ENCODE peak calls at places on chromosome 21, in five cellular contexts. One of them, this sample, is unnamed.

GRCh38 chr21:39120876-39121599 is 62.2 kb downstream of the PSMG1 start:
- DNase-seq in GM12891: no peak
- DNase-seq in breast epithelium: no peak
- DNase-seq in esophagus squamous epithelium: no peak
- DNase-seq in sigmoid colon: no peak
- DNase-seq in this sample: no peak

GRCh38 chr21:14259669-14260458 is 43.9 kb downstream of the RBM11 start:
- DNase-seq in GM12891: no peak
- DNase-seq in breast epithelium: no peak
- DNase-seq in esophagus squamous epithelium: no peak
- DNase-seq in sigmoid colon: no peak
- DNase-seq in this sample: peak

GRCh38 chr21:42518216-42518615 is 4.6 kb downstream of the SLC37A1 start:
- DNase-seq in sigmoid colon: peak
- DNase-seq in breast epithelium: no peak
- DNase-seq in GM12891: no peak
- DNase-seq in esophagus squamous epithelium: no peak
- DNase-seq in this sample: no peak

GRCh38 chr21:42097274-42097673 is 26.2 kb downstream of the UMODL1 start:
- DNase-seq in breast epithelium: no peak
- DNase-seq in esophagus squamous epithelium: no peak
- DNase-seq in sigmoid colon: no peak
- DNase-seq in GM12891: no peak
- DNase-seq in this sample: peak

GRCh38 chr21:34857122-34857713 is 188.4 kb downstream of the CLIC6 start:
- DNase-seq in sigmoid colon: no peak
- DNase-seq in esophagus squamous epithelium: no peak
- DNase-seq in breast epithelium: no peak
- DNase-seq in GM12891: no peak
- DNase-seq in this sample: no peak

GRCh38 chr21:43890042-43890441 is 25.0 kb downstream of the AGPAT3 start:
- DNase-seq in GM12891: no peak
- DNase-seq in sigmoid colon: peak
- DNase-seq in esophagus squamous epithelium: no peak
- DNase-seq in breast epithelium: no peak
- DNase-seq in this sample: no peak

GRCh38 chr21:42381347-42381984 is 14.4 kb downstream of the TMPRSS3 start:
- DNase-seq in sigmoid colon: no peak
- DNase-seq in esophagus squamous epithelium: no peak
- DNase-seq in GM12891: no peak
- DNase-seq in breast epithelium: no peak
- DNase-seq in this sample: peak

GRCh38 chr21:42137191-42137913 is 66.2 kb downstream of the UMODL1 start:
- DNase-seq in sigmoid colon: no peak
- DNase-seq in GM12891: no peak
- DNase-seq in esophagus squamous epithelium: no peak
- DNase-seq in breast epithelium: no peak
- DNase-seq in this sample: no peak

GRCh38 chr21:27561116-27561515 is 594.2 kb upstream of the ADAMTS5 start:
- DNase-seq in esophagus squamous epithelium: no peak
- DNase-seq in sigmoid colon: no peak
- DNase-seq in breast epithelium: no peak
- DNase-seq in GM12891: no peak
- DNase-seq in this sample: no peak

GRCh38 chr21:43020177-43020576 is 45.8 kb downstream of the PKNOX1 start:
- DNase-seq in esophagus squamous epithelium: no peak
- DNase-seq in GM12891: no peak
- DNase-seq in sigmoid colon: no peak
- DNase-seq in breast epithelium: no peak
- DNase-seq in this sample: no peak

GRCh38 chr21:27536319-27536718 is 569.4 kb upstream of the ADAMTS5 start:
- DNase-seq in sigmoid colon: no peak
- DNase-seq in esophagus squamous epithelium: no peak
- DNase-seq in breast epithelium: no peak
- DNase-seq in GM12891: no peak
- DNase-seq in this sample: no peak

GRCh38 chr21:18987515-18988026 is 584.0 kb upstream of the TMPRSS15 start:
- DNase-seq in sigmoid colon: no peak
- DNase-seq in GM12891: no peak
- DNase-seq in esophagus squamous epithelium: no peak
- DNase-seq in breast epithelium: no peak
- DNase-seq in this sample: no peak

GRCh38 chr21:30582850-30583249 is 7.3 kb downstream of the KRTAP22-2 start:
- DNase-seq in sigmoid colon: no peak
- DNase-seq in esophagus squamous epithelium: no peak
- DNase-seq in GM12891: no peak
- DNase-seq in breast epithelium: no peak
- DNase-seq in this sample: no peak

GRCh38 chr21:19523066-19523465 is 1119.5 kb upstream of the TMPRSS15 start:
- DNase-seq in sigmoid colon: no peak
- DNase-seq in esophagus squamous epithelium: no peak
- DNase-seq in GM12891: no peak
- DNase-seq in breast epithelium: no peak
- DNase-seq in this sample: no peak

GRCh38 chr21:19844334-19844733 is 1153.9 kb upstream of the NCAM2 start:
- DNase-seq in breast epithelium: no peak
- DNase-seq in esophagus squamous epithelium: no peak
- DNase-seq in sigmoid colon: no peak
- DNase-seq in GM12891: no peak
- DNase-seq in this sample: no peak

GRCh38 chr21:40153351-40153750 is 286.1 kb downstream of the PCP4 start:
- DNase-seq in esophagus squamous epithelium: no peak
- DNase-seq in sigmoid colon: no peak
- DNase-seq in GM12891: no peak
- DNase-seq in breast epithelium: no peak
- DNase-seq in this sample: no peak

GRCh38 chr21:41952568-41953248 is 1.1 kb downstream of the C2CD2 start:
- DNase-seq in breast epithelium: no peak
- DNase-seq in esophagus squamous epithelium: no peak
- DNase-seq in GM12891: no peak
- DNase-seq in sigmoid colon: no peak
- DNase-seq in this sample: peak

GRCh38 chr21:31922881-31923280 is 50.1 kb downstream of the HUNK start:
- DNase-seq in breast epithelium: no peak
- DNase-seq in sigmoid colon: no peak
- DNase-seq in GM12891: no peak
- DNase-seq in esophagus squamous epithelium: no peak
- DNase-seq in this sample: no peak

GRCh38 chr21:39124852-39125251 is 58.4 kb downstream of the PSMG1 start:
- DNase-seq in breast epithelium: no peak
- DNase-seq in GM12891: no peak
- DNase-seq in sigmoid colon: no peak
- DNase-seq in esophagus squamous epithelium: no peak
- DNase-seq in this sample: no peak

GRCh38 chr21:20661745-20662470 is 336.3 kb upstream of the NCAM2 start:
- DNase-seq in GM12891: no peak
- DNase-seq in sigmoid colon: no peak
- DNase-seq in breast epithelium: no peak
- DNase-seq in esophagus squamous epithelium: no peak
- DNase-seq in this sample: no peak

GRCh38 chr21:18772404-18772803 is 368.8 kb upstream of the TMPRSS15 start:
- DNase-seq in breast epithelium: no peak
- DNase-seq in esophagus squamous epithelium: no peak
- DNase-seq in sigmoid colon: no peak
- DNase-seq in GM12891: no peak
- DNase-seq in this sample: no peak

GRCh38 chr21:32184485-32184884 is 94.4 kb downstream of the MIS18A start:
- DNase-seq in breast epithelium: no peak
- DNase-seq in esophagus squamous epithelium: no peak
- DNase-seq in GM12891: no peak
- DNase-seq in sigmoid colon: no peak
- DNase-seq in this sample: no peak

GRCh38 chr21:42590431-42591131 is 62.8 kb upstream of the PDE9A start:
- DNase-seq in GM12891: no peak
- DNase-seq in sigmoid colon: no peak
- DNase-seq in esophagus squamous epithelium: no peak
- DNase-seq in breast epithelium: peak
- DNase-seq in this sample: no peak

GRCh38 chr21:17783816-17784598 is 35.1 kb downstream of the C21orf91 start:
- DNase-seq in esophagus squamous epithelium: no peak
- DNase-seq in sigmoid colon: no peak
- DNase-seq in GM12891: no peak
- DNase-seq in breast epithelium: no peak
- DNase-seq in this sample: no peak

GRCh38 chr21:30340714-30341573 is 3.5 kb upstream of the KRTAP27-1 start:
- DNase-seq in esophagus squamous epithelium: no peak
- DNase-seq in sigmoid colon: no peak
- DNase-seq in breast epithelium: no peak
- DNase-seq in GM12891: peak
- DNase-seq in this sample: peak

GRCh38 chr21:46457801-46458314 is 833 bp upstream of the DIP2A start:
- DNase-seq in esophagus squamous epithelium: no peak
- DNase-seq in breast epithelium: no peak
- DNase-seq in sigmoid colon: peak
- DNase-seq in GM12891: no peak
- DNase-seq in this sample: peak

GRCh38 chr21:34802180-34802899 is 133.5 kb downstream of the CLIC6 start:
- DNase-seq in breast epithelium: no peak
- DNase-seq in sigmoid colon: no peak
- DNase-seq in GM12891: no peak
- DNase-seq in esophagus squamous epithelium: no peak
- DNase-seq in this sample: no peak

GRCh38 chr21:43778469-43779335 is 2.6 kb upstream of the CSTB start:
- DNase-seq in breast epithelium: no peak
- DNase-seq in esophagus squamous epithelium: no peak
- DNase-seq in GM12891: no peak
- DNase-seq in sigmoid colon: no peak
- DNase-seq in this sample: no peak

GRCh38 chr21:41953831-41954653 is at the start of gene C2CD2:
- DNase-seq in sigmoid colon: peak
- DNase-seq in esophagus squamous epithelium: no peak
- DNase-seq in breast epithelium: no peak
- DNase-seq in GM12891: peak
- DNase-seq in this sample: peak

GRCh38 chr21:40386301-40386911 is 460.6 kb downstream of the DSCAM start:
- DNase-seq in GM12891: no peak
- DNase-seq in sigmoid colon: no peak
- DNase-seq in breast epithelium: peak
- DNase-seq in esophagus squamous epithelium: no peak
- DNase-seq in this sample: peak

GRCh38 chr21:30072496-30072895 is 94.1 kb downstream of the CLDN17 start:
- DNase-seq in GM12891: no peak
- DNase-seq in esophagus squamous epithelium: no peak
- DNase-seq in breast epithelium: no peak
- DNase-seq in sigmoid colon: no peak
- DNase-seq in this sample: peak

GRCh38 chr21:26501622-26502021 is 71.5 kb downstream of the CYYR1 start:
- DNase-seq in breast epithelium: no peak
- DNase-seq in esophagus squamous epithelium: no peak
- DNase-seq in sigmoid colon: no peak
- DNase-seq in GM12891: no peak
- DNase-seq in this sample: no peak
- TF ChIP-seq POLR2A in breast epithelium: no peak
- TF ChIP-seq POLR2A in esophagus squamous epithelium: no peak
- TF ChIP-seq POLR2A in sigmoid colon: no peak
- TF ChIP-seq POLR2A in GM12891: no peak
- TF ChIP-seq POLR2A in this sample: no peak

DNA sequence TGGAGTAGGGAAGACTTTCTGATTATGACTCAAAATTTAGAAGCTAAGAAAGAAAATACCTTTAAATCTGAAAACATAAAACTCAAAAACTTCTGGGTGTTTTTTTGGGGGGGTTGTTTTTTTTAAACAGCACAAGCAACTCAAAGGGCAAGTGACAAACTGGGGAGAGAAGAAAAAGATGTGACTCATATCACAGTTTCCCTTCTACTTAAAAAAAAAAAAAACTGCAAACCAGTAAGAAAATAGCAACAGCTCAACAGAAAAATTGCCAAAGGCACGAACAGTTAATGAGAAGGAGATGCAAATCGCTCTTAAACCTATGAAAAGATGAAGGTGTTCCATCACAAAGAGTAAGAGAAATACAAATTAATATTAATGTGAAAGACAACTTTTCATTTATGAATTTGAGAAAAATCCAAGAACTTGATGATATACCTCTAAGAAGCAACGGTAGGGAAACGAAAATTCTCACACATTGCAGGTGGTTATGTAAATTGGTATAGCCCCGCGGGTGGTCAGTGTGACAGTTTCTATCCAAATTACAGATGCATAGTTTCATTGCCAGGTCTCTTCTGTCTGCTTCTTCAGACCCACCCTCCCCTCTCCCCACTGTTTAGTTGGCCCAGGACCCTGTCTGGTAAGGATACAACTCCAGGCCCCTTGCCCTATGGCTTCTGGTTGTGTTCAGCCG is 9.0 kb downstream of the IFNAR2 start:
- DNase-seq in breast epithelium: no peak
- DNase-seq in esophagus squamous epithelium: no peak
- DNase-seq in GM12891: no peak
- DNase-seq in sigmoid colon: no peak
- DNase-seq in this sample: no peak
- TF ChIP-seq POLR2A in breast epithelium: no peak
- TF ChIP-seq POLR2A in esophagus squamous epithelium: no peak
- TF ChIP-seq POLR2A in GM12891: peak
- TF ChIP-seq POLR2A in sigmoid colon: no peak
- TF ChIP-seq POLR2A in this sample: no peak

GRCh38 chr21:45293214-45293725 is 5.6 kb upstream of the POFUT2 start:
- DNase-seq in breast epithelium: no peak
- DNase-seq in GM12891: no peak
- DNase-seq in esophagus squamous epithelium: no peak
- DNase-seq in sigmoid colon: peak
- DNase-seq in this sample: no peak

GRCh38 chr21:45289655-45290515 is 2.2 kb upstream of the POFUT2 start:
- DNase-seq in breast epithelium: peak
- DNase-seq in GM12891: no peak
- DNase-seq in esophagus squamous epithelium: no peak
- DNase-seq in sigmoid colon: no peak
- DNase-seq in this sample: no peak

GRCh38 chr21:45292399-45293213 is 4.9 kb upstream of the POFUT2 start:
- DNase-seq in esophagus squamous epithelium: no peak
- DNase-seq in GM12891: peak
- DNase-seq in sigmoid colon: peak
- DNase-seq in breast epithelium: peak
- DNase-seq in this sample: peak

GRCh38 chr21:45290948-45291612 is 3.4 kb upstream of the POFUT2 start:
- DNase-seq in sigmoid colon: peak
- DNase-seq in breast epithelium: peak
- DNase-seq in GM12891: no peak
- DNase-seq in esophagus squamous epithelium: no peak
- DNase-seq in this sample: no peak

GRCh38 chr21:45291613-45292398 is 4.1 kb upstream of the POFUT2 start:
- DNase-seq in breast epithelium: peak
- DNase-seq in sigmoid colon: peak
- DNase-seq in GM12891: no peak
- DNase-seq in esophagus squamous epithelium: no peak
- DNase-seq in this sample: no peak
- TF ChIP-seq POLR2A in breast epithelium: no peak
- TF ChIP-seq POLR2A in sigmoid colon: no peak
- TF ChIP-seq POLR2A in GM12891: no peak
- TF ChIP-seq POLR2A in esophagus squamous epithelium: no peak
- TF ChIP-seq POLR2A in this sample: no peak

DNA sequence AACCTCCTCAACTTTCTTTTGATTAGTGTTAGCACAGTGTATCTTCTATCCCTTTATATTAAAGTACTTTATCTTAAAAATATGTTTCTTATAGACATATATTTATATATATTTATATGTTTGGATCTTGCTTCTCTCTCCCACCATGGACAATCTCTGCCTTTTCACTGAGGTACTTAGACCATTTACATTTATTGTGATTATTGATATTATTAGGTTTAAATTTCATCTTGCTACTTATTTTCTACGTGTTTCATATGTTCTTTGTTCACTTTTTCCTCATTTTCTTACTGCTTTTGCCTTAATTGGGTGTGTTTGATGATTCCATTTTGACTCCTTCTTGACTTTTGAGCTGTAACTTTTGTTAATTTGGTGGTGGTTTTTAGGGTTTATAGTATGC is 70.7 kb downstream of the POFUT2 start:
- DNase-seq in breast epithelium: no peak
- DNase-seq in sigmoid colon: no peak
- DNase-seq in esophagus squamous epithelium: no peak
- DNase-seq in GM12891: no peak
- DNase-seq in this sample: no peak
- TF ChIP-seq POLR2A in breast epithelium: no peak
- TF ChIP-seq POLR2A in sigmoid colon: no peak
- TF ChIP-seq POLR2A in esophagus squamous epithelium: no peak
- TF ChIP-seq POLR2A in GM12891: no peak
- TF ChIP-seq POLR2A in this sample: no peak